ENCODE peak calls at places on chromosomes 7 and 10, in eight cellular contexts. One of them, this sample, is unnamed.

GRCh38 chr10:100744980-100745881 is at the start of gene PAX2:
- DNase-seq in activated CD8-positive, alpha-beta memory T cell treated with anti-CD3 and anti-CD28 coated beads, Interleukin-2, amount 50 U/mL, for 48 hours: peak
- DNase-seq in skeletal muscle cell: no peak
- DNase-seq in T-helper 2 cell: no peak
- DNase-seq in NCI-H1930: no peak
- DNase-seq in epithelial cell of esophagus: peak
- DNase-seq in NCI-H460: no peak
- DNase-seq in heart right ventricle: no peak
- DNase-seq in this sample: no peak

GRCh38 chr10:76080991-76081390 is 649.6 kb downstream of the LRMDA start:
- DNase-seq in activated CD8-positive, alpha-beta memory T cell treated with anti-CD3 and anti-CD28 coated beads, Interleukin-2, amount 50 U/mL, for 48 hours: no peak
- DNase-seq in skeletal muscle cell: no peak
- DNase-seq in T-helper 2 cell: no peak
- DNase-seq in NCI-H1930: no peak
- DNase-seq in epithelial cell of esophagus: peak
- DNase-seq in NCI-H460: no peak
- DNase-seq in heart right ventricle: no peak
- DNase-seq in this sample: no peak

GRCh38 chr10:74081192-74081803 is 69.3 kb downstream of the AP3M1 start:
- DNase-seq in activated CD8-positive, alpha-beta memory T cell treated with anti-CD3 and anti-CD28 coated beads, Interleukin-2, amount 50 U/mL, for 48 hours: no peak
- DNase-seq in skeletal muscle cell: no peak
- DNase-seq in T-helper 2 cell: peak
- DNase-seq in NCI-H1930: peak
- DNase-seq in epithelial cell of esophagus: peak
- DNase-seq in NCI-H460: peak
- DNase-seq in heart right ventricle: peak
- DNase-seq in this sample: no peak

GRCh38 chr7:5507026-5507425 is 83.4 kb upstream of the TNRC18 start:
- DNase-seq in activated CD8-positive, alpha-beta memory T cell treated with anti-CD3 and anti-CD28 coated beads, Interleukin-2, amount 50 U/mL, for 48 hours: no peak
- DNase-seq in skeletal muscle cell: no peak
- DNase-seq in T-helper 2 cell: no peak
- DNase-seq in NCI-H1930: no peak
- DNase-seq in epithelial cell of esophagus: no peak
- DNase-seq in NCI-H460: no peak
- DNase-seq in heart right ventricle: no peak
- DNase-seq in this sample: no peak

GRCh38 chr7:95916573-95917371 is 144.4 kb downstream of the DYNC1I1 start:
- DNase-seq in activated CD8-positive, alpha-beta memory T cell treated with anti-CD3 and anti-CD28 coated beads, Interleukin-2, amount 50 U/mL, for 48 hours: peak
- DNase-seq in skeletal muscle cell: peak
- DNase-seq in T-helper 2 cell: peak
- DNase-seq in NCI-H1930: peak
- DNase-seq in epithelial cell of esophagus: peak
- DNase-seq in NCI-H460: peak
- DNase-seq in heart right ventricle: peak
- DNase-seq in this sample: peak

GRCh38 chr7:108972009-108972408 is 402.3 kb downstream of the DNAJB9 start:
- DNase-seq in activated CD8-positive, alpha-beta memory T cell treated with anti-CD3 and anti-CD28 coated beads, Interleukin-2, amount 50 U/mL, for 48 hours: no peak
- DNase-seq in skeletal muscle cell: no peak
- DNase-seq in T-helper 2 cell: no peak
- DNase-seq in NCI-H1930: no peak
- DNase-seq in epithelial cell of esophagus: no peak
- DNase-seq in NCI-H460: no peak
- DNase-seq in heart right ventricle: no peak
- DNase-seq in this sample: no peak

GRCh38 chr7:1677206-1678069 is 7.4 kb downstream of the ELFN1 start:
- DNase-seq in activated CD8-positive, alpha-beta memory T cell treated with anti-CD3 and anti-CD28 coated beads, Interleukin-2, amount 50 U/mL, for 48 hours: peak
- DNase-seq in skeletal muscle cell: no peak
- DNase-seq in T-helper 2 cell: no peak
- DNase-seq in NCI-H1930: no peak
- DNase-seq in epithelial cell of esophagus: no peak
- DNase-seq in NCI-H460: no peak
- DNase-seq in heart right ventricle: no peak
- DNase-seq in this sample: no peak

GRCh38 chr10:102863660-102864059 is 5.6 kb upstream of the AS3MT start:
- DNase-seq in activated CD8-positive, alpha-beta memory T cell treated with anti-CD3 and anti-CD28 coated beads, Interleukin-2, amount 50 U/mL, for 48 hours: no peak
- DNase-seq in skeletal muscle cell: no peak
- DNase-seq in T-helper 2 cell: no peak
- DNase-seq in NCI-H1930: no peak
- DNase-seq in epithelial cell of esophagus: no peak
- DNase-seq in NCI-H460: no peak
- DNase-seq in heart right ventricle: no peak
- DNase-seq in this sample: no peak

GRCh38 chr7:158546626-158547025 is 41.0 kb downstream of the PTPRN2 start:
- DNase-seq in activated CD8-positive, alpha-beta memory T cell treated with anti-CD3 and anti-CD28 coated beads, Interleukin-2, amount 50 U/mL, for 48 hours: no peak
- DNase-seq in skeletal muscle cell: no peak
- DNase-seq in T-helper 2 cell: no peak
- DNase-seq in NCI-H1930: no peak
- DNase-seq in epithelial cell of esophagus: no peak
- DNase-seq in NCI-H460: no peak
- DNase-seq in heart right ventricle: no peak
- DNase-seq in this sample: no peak

GRCh38 chr7:3120513-3120912 is 76.8 kb upstream of the CARD11 start:
- DNase-seq in activated CD8-positive, alpha-beta memory T cell treated with anti-CD3 and anti-CD28 coated beads, Interleukin-2, amount 50 U/mL, for 48 hours: peak
- DNase-seq in skeletal muscle cell: no peak
- DNase-seq in T-helper 2 cell: no peak
- DNase-seq in NCI-H1930: no peak
- DNase-seq in epithelial cell of esophagus: no peak
- DNase-seq in NCI-H460: no peak
- DNase-seq in heart right ventricle: no peak
- DNase-seq in this sample: no peak

GRCh38 chr7:105399043-105399725 is 10.5 kb upstream of the SRPK2 start:
- DNase-seq in activated CD8-positive, alpha-beta memory T cell treated with anti-CD3 and anti-CD28 coated beads, Interleukin-2, amount 50 U/mL, for 48 hours: no peak
- DNase-seq in skeletal muscle cell: no peak
- DNase-seq in T-helper 2 cell: no peak
- DNase-seq in NCI-H1930: no peak
- DNase-seq in epithelial cell of esophagus: peak
- DNase-seq in NCI-H460: no peak
- DNase-seq in heart right ventricle: no peak
- DNase-seq in this sample: no peak

GRCh38 chr10:31317652-31318381 is 1.2 kb upstream of the ZEB1 start:
- DNase-seq in activated CD8-positive, alpha-beta memory T cell treated with anti-CD3 and anti-CD28 coated beads, Interleukin-2, amount 50 U/mL, for 48 hours: no peak
- DNase-seq in skeletal muscle cell: no peak
- DNase-seq in T-helper 2 cell: peak
- DNase-seq in NCI-H1930: no peak
- DNase-seq in epithelial cell of esophagus: no peak
- DNase-seq in NCI-H460: no peak
- DNase-seq in heart right ventricle: no peak
- DNase-seq in this sample: no peak

GRCh38 chr7:36291387-36292316 is 98.0 kb upstream of the ANLN start:
- DNase-seq in activated CD8-positive, alpha-beta memory T cell treated with anti-CD3 and anti-CD28 coated beads, Interleukin-2, amount 50 U/mL, for 48 hours: peak
- DNase-seq in skeletal muscle cell: peak
- DNase-seq in T-helper 2 cell: peak
- DNase-seq in NCI-H1930: peak
- DNase-seq in epithelial cell of esophagus: peak
- DNase-seq in NCI-H460: peak
- DNase-seq in heart right ventricle: peak
- DNase-seq in this sample: peak

GRCh38 chr10:3095373-3096139 is 28.2 kb downstream of the PFKP start:
- DNase-seq in activated CD8-positive, alpha-beta memory T cell treated with anti-CD3 and anti-CD28 coated beads, Interleukin-2, amount 50 U/mL, for 48 hours: no peak
- DNase-seq in skeletal muscle cell: peak
- DNase-seq in T-helper 2 cell: peak
- DNase-seq in NCI-H1930: no peak
- DNase-seq in epithelial cell of esophagus: peak
- DNase-seq in NCI-H460: peak
- DNase-seq in heart right ventricle: peak
- DNase-seq in this sample: no peak

GRCh38 chr7:15737586-15737985 is 51.1 kb upstream of the MEOX2 start:
- DNase-seq in activated CD8-positive, alpha-beta memory T cell treated with anti-CD3 and anti-CD28 coated beads, Interleukin-2, amount 50 U/mL, for 48 hours: no peak
- DNase-seq in skeletal muscle cell: no peak
- DNase-seq in T-helper 2 cell: no peak
- DNase-seq in NCI-H1930: no peak
- DNase-seq in epithelial cell of esophagus: no peak
- DNase-seq in NCI-H460: no peak
- DNase-seq in heart right ventricle: no peak
- DNase-seq in this sample: no peak